ENCODE peak calls at places on chromosome 13, in seven cellular contexts. B is T-helper 17 cell; T is fibroblast of the conjunctiva; O is stimulated activated CD8-positive, alpha-beta memory T cell treated with anti-CD3 and anti-CD28 coated beads, Interleukin-7, amount 100 ng/mL, for 1 hour; M is endothelial cell of umbilical vein; L is HT1080; H is HFF-Myc. X is an unnamed sample.

GRCh38 chr13:27018230-27018875 is 153.3 kb downstream of the USP12 start:
- DNase-seq in M (no peak), O (no peak), L (no peak), T (no peak), H (no peak), B (no peak), X (no peak)

GRCh38 chr13:102721800-102722231 is 27.0 kb upstream of the METTL21C start:
- DNase-seq in H (no peak), M (no peak), O (no peak), L (peak), B (no peak), T (peak), X (no peak)

GRCh38 chr13:104114111-104114510 is 1047.9 kb upstream of the SLC10A2 start:
- DNase-seq in M (peak), O (no peak), H (no peak), T (no peak), L (no peak), B (no peak), X (no peak)

GRCh38 chr13:94569615-94570014 is 26.3 kb downstream of the TGDS start:
- DNase-seq in H (no peak), L (no peak), M (no peak), O (no peak), T (no peak), B (no peak), X (no peak)

GRCh38 chr13:26660761-26661160 is 99.8 kb downstream of the GPR12 start:
- DNase-seq in O (no peak), M (no peak), T (no peak), L (no peak), B (no peak), H (no peak), X (no peak)

GRCh38 chr13:113460064-113460555 is 6.8 kb upstream of the ADPRHL1 start:
- DNase-seq in T (no peak), L (no peak), O (no peak), H (no peak), B (no peak), M (no peak), X (no peak)

GRCh38 chr13:110317496-110318195 is 10.6 kb downstream of the COL4A2 start:
- DNase-seq in B (no peak), H (no peak), T (no peak), O (no peak), M (no peak), L (no peak), X (no peak)

GRCh38 chr13:114279146-114279545 is 2.3 kb upstream of the UPF3A start:
- DNase-seq in T (no peak), H (no peak), B (no peak), L (no peak), O (no peak), M (peak), X (no peak)

GRCh38 chr13:100854091-100854490 is 179.5 kb upstream of the TMTC4 start:
- DNase-seq in H (no peak), B (no peak), M (no peak), O (no peak), T (no peak), L (no peak), X (no peak)

GRCh38 chr13:45242070-45242469 is 41.2 kb upstream of the KCTD4 start:
- DNase-seq in M (peak), H (no peak), B (no peak), L (peak), O (no peak), T (peak), X (no peak)

GRCh38 chr13:89936256-89936655 is 1411.2 kb upstream of the MIR17HG start:
- DNase-seq in L (no peak), B (no peak), T (no peak), M (no peak), H (no peak), O (no peak), X (no peak)

GRCh38 chr13:110965038-110965754 is 50.3 kb upstream of the ANKRD10 start:
- DNase-seq in O (no peak), L (peak), T (peak), M (peak), H (peak), B (no peak), X (peak)

GRCh38 chr13:23634897-23635296 is 64.7 kb downstream of the TNFRSF19 start:
- DNase-seq in L (no peak), T (no peak), B (no peak), H (no peak), M (no peak), O (no peak), X (no peak)

GRCh38 chr13:87859261-87859660 is 188.1 kb downstream of the SLITRK5 start:
- DNase-seq in L (no peak), B (no peak), M (no peak), H (no peak), T (no peak), O (no peak), X (no peak)

GRCh38 chr13:50224534-50224933 is 209.3 kb downstream of the KCNRG start:
- DNase-seq in L (peak), B (no peak), O (no peak), T (peak), H (no peak), M (no peak), X (no peak)

GRCh38 chr13:99034333-99035085 is 56.6 kb upstream of the DOCK9 start:
- DNase-seq in H (no peak), O (no peak), T (no peak), B (no peak), L (no peak), M (no peak), X (no peak)

GRCh38 chr13:110507678-110508381 is 53.7 kb downstream of the RAB20 start:
- DNase-seq in O (no peak), B (no peak), M (no peak), L (no peak), H (no peak), T (no peak), X (no peak)

GRCh38 chr13:79780240-79780639 is 299.3 kb downstream of the NDFIP2 start:
- DNase-seq in H (no peak), O (no peak), B (no peak), T (peak), M (no peak), L (peak), X (no peak)

GRCh38 chr13:110359840-110360301 is 52.8 kb downstream of the COL4A2 start:
- DNase-seq in H (no peak), L (no peak), T (no peak), B (no peak), M (no peak), O (no peak), X (no peak)

GRCh38 chr13:27712421-27712820 is 79.9 kb upstream of the GSX1 start:
- DNase-seq in O (peak), T (no peak), M (no peak), B (no peak), H (no peak), L (no peak), X (no peak)

GRCh38 chr13:95813139-95813538 is 136.2 kb downstream of the DNAJC3 start:
- DNase-seq in T (no peak), M (no peak), H (no peak), O (no peak), L (no peak), B (no peak), X (no peak)

GRCh38 chr13:100818706-100819105 is 144.1 kb upstream of the TMTC4 start:
- DNase-seq in O (no peak), L (no peak), B (no peak), T (no peak), H (no peak), M (no peak), X (no peak)

GRCh38 chr13:45258339-45258685 is 57.5 kb upstream of the KCTD4 start:
- DNase-seq in L (no peak), T (peak), M (no peak), H (no peak), B (no peak), O (no peak), X (no peak)

GRCh38 chr13:43572601-43573360 is 214.0 kb downstream of the ENOX1 start:
- DNase-seq in H (no peak), T (peak), L (peak), M (no peak), B (no peak), O (no peak), X (peak)

GRCh38 chr13:103194871-103195270 is 128.7 kb upstream of the SLC10A2 start:
- DNase-seq in O (no peak), T (no peak), H (no peak), B (no peak), M (no peak), L (no peak), X (no peak)

GRCh38 chr13:79796116-79796515 is 315.2 kb downstream of the NDFIP2 start:
- DNase-seq in T (no peak), H (no peak), L (no peak), M (no peak), B (no peak), O (no peak), X (no peak)

GRCh38 chr13:49898792-49899191 is 37.3 kb downstream of the SPRYD7 start:
- DNase-seq in H (no peak), B (no peak), L (no peak), O (no peak), M (no peak), T (no peak), X (no peak)

GRCh38 chr13:20594276-20594675 is 27.3 kb downstream of the IFT88 start:
- DNase-seq in B (no peak), T (no peak), M (no peak), O (no peak), H (no peak), L (no peak), X (no peak)

GRCh38 chr13:108463365-108463764 is 166.0 kb upstream of the MYO16 start:
- DNase-seq in O (no peak), L (peak), B (no peak), M (peak), H (peak), T (peak), X (no peak)